ENCODE peak calls at places on chromosomes 2 and 18, in eight cellular contexts. J, E, W, D, G, U, A and L are unnamed samples.

GRCh38 chr2:25285265-25286024 is 56.3 kb downstream of the DNMT3A start:
- DNase-seq in U (no peak), W (no peak), A (no peak), E (no peak), D (no peak), G (no peak), J (no peak), L (no peak)

GRCh38 chr2:135963841-135964240 is 21.6 kb downstream of the DARS1 start:
- DNase-seq in J (no peak), E (no peak), W (peak; percentile 46), A (no peak), D (no peak), U (no peak), G (no peak), L (no peak)

GRCh38 chr2:71830497-71831207 is 317.0 kb downstream of the CYP26B1 start:
- DNase-seq in E (no peak), D (no peak), W (no peak), A (no peak), G (peak; percentile 11), J (no peak), U (no peak), L (no peak)

GRCh38 chr2:128319773-128320608 is 1.3 kb upstream of the HS6ST1 start:
- DNase-seq in D (no peak), J (peak; percentile 16), A (peak; percentile 85), W (no peak), U (no peak), E (no peak), G (no peak), L (no peak)

GRCh38 chr2:69386376-69386775 is 651 bp downstream of the GFPT1 start:
- DNase-seq in A (no peak), U (no peak), D (no peak), W (no peak), G (no peak), E (no peak), J (no peak), L (no peak)

GRCh38 chr2:222336442-222336841 is 37.6 kb upstream of the PAX3 start:
- DNase-seq in E (no peak), G (no peak), D (no peak), A (no peak), W (no peak), J (no peak), U (no peak), L (no peak)

GRCh38 chr2:66434679-66435548 is at the start of gene MEIS1:
- DNase-seq in D (peak; percentile 88), G (peak; percentile 97), A (peak; percentile 90), J (peak; percentile 96), W (peak; percentile 99), U (peak; percentile 90), E (peak; percentile 97), L (peak; percentile 98)

GRCh38 chr2:162153608-162154224 is 1.7 kb upstream of the GCG start:
- DNase-seq in U (peak; percentile 81), D (no peak), J (peak; percentile 45), E (no peak), A (no peak), W (peak; percentile 65), G (peak; percentile 4), L (peak; percentile 40)

GRCh38 chr18:69564602-69565001 is 163.9 kb downstream of the DOK6 start:
- DNase-seq in J (no peak), G (no peak), U (peak; percentile 22), A (no peak), W (no peak), E (no peak), D (no peak), L (no peak)

GRCh38 chr18:44520981-44521672 is 159.6 kb upstream of the SETBP1 start:
- DNase-seq in W (no peak), U (peak; percentile 71), E (no peak), J (no peak), A (no peak), D (no peak), G (no peak), L (no peak)

GRCh38 chr2:192197387-192197786 is 2.7 kb upstream of the TMEFF2 start:
- DNase-seq in D (no peak), J (no peak), E (no peak), U (peak; percentile 56), G (no peak), W (peak; percentile 33), A (no peak), L (no peak)
- TF ChIP-seq CTCF in D (no peak), J (no peak), E (no peak), U (peak; percentile 55), G (peak; percentile 22), W (peak; percentile 26), A (no peak), L (peak; percentile 9)

GRCh38 chr2:31136000-31136399 is 2.2 kb downstream of the GALNT14 start:
- DNase-seq in D (no peak), W (no peak), G (no peak), J (no peak), U (peak; percentile 18), A (no peak), E (no peak), L (no peak)

GRCh38 chr2:31138037-31138962 is at the start of gene GALNT14:
- DNase-seq in A (peak; percentile 94), J (peak; percentile 44), G (no peak), W (peak; percentile 9), D (peak; percentile 49), E (no peak), U (peak; percentile 54), L (no peak)

GRCh38 chr2:31134450-31134849 is 3.8 kb downstream of the GALNT14 start:
- DNase-seq in W (no peak), A (no peak), G (no peak), J (no peak), D (no peak), E (no peak), U (no peak), L (no peak)

GRCh38 chr2:31137211-31138036 is 816 bp downstream of the GALNT14 start:
- DNase-seq in E (no peak), J (peak; percentile 13), U (peak; percentile 11), A (peak; percentile 80), G (no peak), D (no peak), W (no peak), L (no peak)

DNA sequence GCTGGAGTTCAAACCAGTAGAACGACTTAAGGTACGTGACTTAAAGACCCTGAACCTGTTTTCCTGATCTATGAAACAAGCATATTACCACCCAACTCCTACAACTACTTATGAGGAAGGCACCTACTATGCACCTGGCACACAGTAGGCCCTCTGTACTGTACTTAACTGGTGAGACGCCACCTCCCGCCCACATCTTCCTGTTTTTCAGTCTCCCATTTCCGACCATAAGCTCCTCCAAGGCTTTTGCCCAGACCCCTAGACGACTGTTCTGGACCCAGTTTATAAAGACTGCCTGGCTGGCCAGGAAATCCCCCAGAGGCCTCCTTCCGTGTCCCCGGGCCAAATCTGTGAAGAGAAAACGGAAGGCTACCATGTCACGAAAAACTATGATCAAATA is 1.5 kb downstream of the GALNT14 start:
- DNase-seq in E (no peak), A (no peak), D (no peak), G (no peak), U (no peak), W (no peak), J (no peak), L (no peak)
- H3K4me3 ChIP-seq in E (no peak overlapping the region), A (peak overlapping the region; percentile 64), D (no peak overlapping the region), G (no peak overlapping the region), U (peak overlapping the region; percentile 67), W (no peak overlapping the region), J (no peak overlapping the region), L (peak overlapping the region; percentile 76)

GRCh38 chr2:189762229-189762550 is 402 bp downstream of the OSGEPL1 start:
- DNase-seq in E (no peak), U (no peak), J (no peak), D (no peak), G (no peak), A (no peak), W (no peak), L (no peak)

GRCh38 chr2:189762551-189763298 is at the start of gene OSGEPL1:
- DNase-seq in D (peak; percentile 93), E (no peak), A (peak; percentile 98), W (peak; percentile 93), G (peak; percentile 57), U (peak; percentile 91), J (peak; percentile 94), L (peak; percentile 84)

DNA sequence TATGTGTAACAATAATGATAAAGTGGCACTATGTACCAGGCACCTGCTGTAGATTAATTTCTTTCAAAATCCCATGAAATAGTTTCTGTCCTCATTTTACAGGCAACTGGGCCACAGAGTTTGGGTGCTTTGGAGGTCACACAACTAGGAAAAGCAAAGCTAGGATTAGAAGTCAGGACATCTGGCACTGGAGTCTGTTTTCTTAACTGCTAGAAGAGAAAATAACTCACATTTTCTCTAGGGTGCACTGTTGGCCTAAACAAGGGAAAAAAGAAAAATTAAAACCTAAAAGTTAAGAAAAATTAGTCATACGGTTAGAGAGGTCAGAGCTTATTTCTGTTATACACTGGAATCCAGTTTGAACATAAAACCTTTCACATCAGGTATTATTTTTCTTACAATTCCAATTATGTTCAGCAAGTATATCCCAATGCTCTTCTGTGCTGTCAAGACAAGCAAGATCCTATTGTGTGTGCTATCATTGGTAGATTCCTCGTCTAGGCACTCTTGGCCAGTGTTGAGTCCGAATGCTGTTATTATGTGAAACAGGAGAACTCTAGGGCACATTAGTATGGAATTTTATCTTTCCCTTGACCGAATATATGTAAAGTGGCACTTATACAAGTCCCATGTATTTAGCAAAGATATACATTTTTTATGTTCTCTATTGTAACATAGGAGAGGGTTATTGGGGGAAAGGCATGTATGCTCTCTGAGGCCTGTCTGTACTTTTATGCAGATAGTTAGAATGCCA is 1.5 kb upstream of the OSGEPL1 start:
- DNase-seq in D (no peak), G (no peak), W (peak; percentile 18), E (no peak), J (no peak), A (no peak), U (no peak), L (no peak)
- TF ChIP-seq CTCF in D (no peak), G (no peak), W (no peak), E (no peak), J (no peak), A (no peak), U (no peak), L (no peak)

GRCh38 chr2:57399061-57399460 is 647.5 kb upstream of the VRK2 start:
- DNase-seq in U (no peak), D (no peak), J (no peak), A (no peak), G (no peak), E (no peak), W (no peak), L (no peak)

GRCh38 chr2:57396364-57397098 is 650.1 kb upstream of the VRK2 start:
- DNase-seq in D (no peak), W (no peak), E (no peak), G (no peak), A (no peak), U (no peak), J (no peak), L (no peak)

DNA sequence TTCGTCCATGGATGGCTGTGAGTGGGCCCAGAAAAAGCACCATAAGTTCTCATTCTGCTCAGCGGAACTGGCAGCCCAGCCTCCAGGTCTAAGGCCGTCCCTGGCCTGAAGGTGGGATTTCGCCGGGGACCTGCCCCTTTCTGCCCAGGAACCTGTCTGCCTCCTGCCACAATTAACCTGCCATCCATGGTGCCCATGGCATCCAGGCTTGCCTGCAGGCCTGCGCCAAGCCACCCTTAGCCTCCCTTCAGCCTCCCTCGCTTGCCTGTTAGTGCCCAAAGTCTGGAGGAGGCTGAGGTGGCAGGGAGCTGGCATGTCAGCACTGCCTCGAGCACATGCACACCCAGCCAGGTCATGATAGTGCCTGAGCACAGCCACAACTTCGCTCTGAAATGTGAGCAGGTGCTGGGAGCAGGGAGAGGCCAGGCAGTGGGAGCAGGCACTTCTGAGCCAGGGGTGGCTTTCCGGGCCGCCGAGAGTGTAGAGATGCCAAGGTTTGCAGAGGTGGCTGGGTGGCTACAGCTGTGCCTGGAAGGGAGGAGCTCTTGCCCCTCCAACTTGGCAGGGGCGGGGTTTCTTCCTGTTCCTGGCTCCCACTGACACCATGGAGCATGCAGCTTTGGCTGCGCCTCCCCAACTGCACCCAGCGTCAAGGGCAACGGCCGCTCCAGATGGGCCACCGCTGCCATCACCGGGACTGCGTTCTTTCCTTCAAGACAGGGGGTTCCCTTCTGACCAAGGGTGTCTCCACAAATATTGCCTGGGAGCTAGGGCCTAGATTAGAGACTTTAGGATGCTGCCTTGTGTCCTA is 648.9 kb upstream of the VRK2 start:
- DNase-seq in E (no peak), J (no peak), D (no peak), G (no peak), U (no peak), W (no peak), A (no peak), L (no peak)
- H3K4me3 ChIP-seq in E (no peak overlapping the region), J (no peak overlapping the region), D (no peak overlapping the region), G (no peak overlapping the region), U (no peak overlapping the region), W (no peak overlapping the region), A (no peak overlapping the region), L (no peak overlapping the region)